ENCODE peak calls at places on chromosome 18, in seven cellular contexts. One of them, this sample, is unnamed.

GRCh38 chr18:57353137-57353939 is 981 bp downstream of the ST8SIA3 start:
- DNase-seq in cardiac muscle cell: peak; percentile 73
- DNase-seq in brain microvascular endothelial cell: no peak
- DNase-seq in right cardiac atrium: no peak
- DNase-seq in GM12865: no peak
- DNase-seq in fibroblast of mammary gland: no peak
- DNase-seq in GM23248: no peak
- DNase-seq in this sample: no peak

GRCh38 chr18:57947117-57947516 is 96.9 kb upstream of the NEDD4L start:
- DNase-seq in cardiac muscle cell: no peak
- DNase-seq in brain microvascular endothelial cell: no peak
- DNase-seq in right cardiac atrium: no peak
- DNase-seq in GM12865: no peak
- DNase-seq in fibroblast of mammary gland: no peak
- DNase-seq in GM23248: no peak
- DNase-seq in this sample: no peak

GRCh38 chr18:61922435-61922834 is 29.6 kb upstream of the RNF152 start:
- DNase-seq in cardiac muscle cell: no peak
- DNase-seq in brain microvascular endothelial cell: no peak
- DNase-seq in right cardiac atrium: no peak
- DNase-seq in GM12865: no peak
- DNase-seq in fibroblast of mammary gland: peak; percentile 41
- DNase-seq in GM23248: peak; percentile 52
- DNase-seq in this sample: no peak

GRCh38 chr18:50410008-50410407 is 35.2 kb downstream of the SKA1 start:
- DNase-seq in cardiac muscle cell: no peak
- DNase-seq in brain microvascular endothelial cell: no peak
- DNase-seq in right cardiac atrium: no peak
- DNase-seq in GM12865: no peak
- DNase-seq in fibroblast of mammary gland: no peak
- DNase-seq in GM23248: no peak
- DNase-seq in this sample: no peak

GRCh38 chr18:58230438-58231179 is 186.6 kb downstream of the NEDD4L start:
- DNase-seq in cardiac muscle cell: no peak
- DNase-seq in brain microvascular endothelial cell: peak; percentile 29
- DNase-seq in right cardiac atrium: no peak
- DNase-seq in GM12865: peak; percentile 51
- DNase-seq in fibroblast of mammary gland: peak; percentile 46
- DNase-seq in GM23248: peak; percentile 38
- DNase-seq in this sample: no peak

GRCh38 chr18:7626922-7627440 is 59.9 kb downstream of the PTPRM start:
- DNase-seq in cardiac muscle cell: no peak
- DNase-seq in brain microvascular endothelial cell: peak; percentile 51
- DNase-seq in right cardiac atrium: no peak
- DNase-seq in GM12865: no peak
- DNase-seq in fibroblast of mammary gland: peak; percentile 75
- DNase-seq in GM23248: peak; percentile 56
- DNase-seq in this sample: peak; percentile 62

GRCh38 chr18:48896875-48897511 is 53.8 kb downstream of the SMAD7 start:
- DNase-seq in cardiac muscle cell: peak; percentile 52
- DNase-seq in brain microvascular endothelial cell: no peak
- DNase-seq in right cardiac atrium: peak; percentile 91
- DNase-seq in GM12865: peak; percentile 52
- DNase-seq in fibroblast of mammary gland: peak; percentile 67
- DNase-seq in GM23248: peak; percentile 63
- DNase-seq in this sample: no peak

GRCh38 chr18:77131652-77132368 is 773 bp downstream of the MBP start:
- DNase-seq in cardiac muscle cell: peak; percentile 42
- DNase-seq in brain microvascular endothelial cell: no peak
- DNase-seq in right cardiac atrium: peak; percentile 78
- DNase-seq in GM12865: peak; percentile 67
- DNase-seq in fibroblast of mammary gland: no peak
- DNase-seq in GM23248: peak; percentile 37
- DNase-seq in this sample: no peak

GRCh38 chr18:58615150-58616132 is 13.4 kb downstream of the ALPK2 start:
- DNase-seq in cardiac muscle cell: no peak
- DNase-seq in brain microvascular endothelial cell: no peak
- DNase-seq in right cardiac atrium: no peak
- DNase-seq in GM12865: peak; percentile 91
- DNase-seq in fibroblast of mammary gland: peak; percentile 63
- DNase-seq in GM23248: peak; percentile 41
- DNase-seq in this sample: no peak

GRCh38 chr18:52670903-52671302 is 330.9 kb downstream of the DCC start:
- DNase-seq in cardiac muscle cell: peak; percentile 46
- DNase-seq in brain microvascular endothelial cell: peak; percentile 1
- DNase-seq in right cardiac atrium: no peak
- DNase-seq in GM12865: peak; percentile 38
- DNase-seq in fibroblast of mammary gland: peak; percentile 1
- DNase-seq in GM23248: peak; percentile 12
- DNase-seq in this sample: peak; percentile 49

GRCh38 chr18:67813380-67814028 is 297.0 kb upstream of the DSEL start:
- DNase-seq in cardiac muscle cell: no peak
- DNase-seq in brain microvascular endothelial cell: no peak
- DNase-seq in right cardiac atrium: no peak
- DNase-seq in GM12865: no peak
- DNase-seq in fibroblast of mammary gland: no peak
- DNase-seq in GM23248: no peak
- DNase-seq in this sample: no peak

GRCh38 chr18:79405781-79406575 is 10.2 kb downstream of the NFATC1 start:
- DNase-seq in cardiac muscle cell: no peak
- DNase-seq in brain microvascular endothelial cell: no peak
- DNase-seq in right cardiac atrium: peak; percentile 85
- DNase-seq in GM12865: peak; percentile 70
- DNase-seq in fibroblast of mammary gland: no peak
- DNase-seq in GM23248: no peak
- DNase-seq in this sample: no peak

GRCh38 chr18:46711444-46711863 is 45.4 kb downstream of the ST8SIA5 start:
- DNase-seq in cardiac muscle cell: peak; percentile 94
- DNase-seq in brain microvascular endothelial cell: no peak
- DNase-seq in right cardiac atrium: no peak
- DNase-seq in GM12865: peak; percentile 29
- DNase-seq in fibroblast of mammary gland: no peak
- DNase-seq in GM23248: no peak
- DNase-seq in this sample: no peak

GRCh38 chr18:65704051-65704450 is 46.8 kb upstream of the CDH7 start:
- DNase-seq in cardiac muscle cell: no peak
- DNase-seq in brain microvascular endothelial cell: no peak
- DNase-seq in right cardiac atrium: no peak
- DNase-seq in GM12865: no peak
- DNase-seq in fibroblast of mammary gland: no peak
- DNase-seq in GM23248: no peak
- DNase-seq in this sample: no peak

GRCh38 chr18:5518899-5519371 is 24.9 kb downstream of the EPB41L3 start:
- DNase-seq in cardiac muscle cell: no peak
- DNase-seq in brain microvascular endothelial cell: peak; percentile 74
- DNase-seq in right cardiac atrium: no peak
- DNase-seq in GM12865: no peak
- DNase-seq in fibroblast of mammary gland: peak; percentile 90
- DNase-seq in GM23248: peak; percentile 72
- DNase-seq in this sample: peak; percentile 64

GRCh38 chr18:7062844-7063243 is 54.8 kb downstream of the LAMA1 start:
- DNase-seq in cardiac muscle cell: no peak
- DNase-seq in brain microvascular endothelial cell: no peak
- DNase-seq in right cardiac atrium: no peak
- DNase-seq in GM12865: no peak
- DNase-seq in fibroblast of mammary gland: no peak
- DNase-seq in GM23248: no peak
- DNase-seq in this sample: no peak

GRCh38 chr18:58205087-58205779 is 161.2 kb downstream of the NEDD4L start:
- DNase-seq in cardiac muscle cell: no peak
- DNase-seq in brain microvascular endothelial cell: peak; percentile 51
- DNase-seq in right cardiac atrium: no peak
- DNase-seq in GM12865: no peak
- DNase-seq in fibroblast of mammary gland: peak; percentile 84
- DNase-seq in GM23248: peak; percentile 87
- DNase-seq in this sample: peak; percentile 59

GRCh38 chr18:74012954-74013630 is 134.5 kb downstream of the FBXO15 start:
- DNase-seq in cardiac muscle cell: no peak
- DNase-seq in brain microvascular endothelial cell: no peak
- DNase-seq in right cardiac atrium: no peak
- DNase-seq in GM12865: no peak
- DNase-seq in fibroblast of mammary gland: peak; percentile 8
- DNase-seq in GM23248: peak; percentile 4
- DNase-seq in this sample: peak; percentile 17

GRCh38 chr18:32093106-32093511 is 1.4 kb downstream of the RNF138 start:
- DNase-seq in cardiac muscle cell: peak; percentile 83
- DNase-seq in brain microvascular endothelial cell: peak; percentile 37
- DNase-seq in right cardiac atrium: peak; percentile 70
- DNase-seq in GM12865: peak; percentile 79
- DNase-seq in fibroblast of mammary gland: peak; percentile 56
- DNase-seq in GM23248: peak; percentile 86
- DNase-seq in this sample: peak; percentile 67

GRCh38 chr18:58687871-58688308 is 16.6 kb downstream of the MALT1 start:
- DNase-seq in cardiac muscle cell: no peak
- DNase-seq in brain microvascular endothelial cell: no peak
- DNase-seq in right cardiac atrium: no peak
- DNase-seq in GM12865: peak; percentile 85
- DNase-seq in fibroblast of mammary gland: no peak
- DNase-seq in GM23248: no peak
- DNase-seq in this sample: no peak

GRCh38 chr18:38972571-38972970 is 1407.0 kb upstream of the CELF4 start:
- DNase-seq in cardiac muscle cell: no peak
- DNase-seq in brain microvascular endothelial cell: peak; percentile 47
- DNase-seq in right cardiac atrium: no peak
- DNase-seq in GM12865: no peak
- DNase-seq in fibroblast of mammary gland: no peak
- DNase-seq in GM23248: no peak
- DNase-seq in this sample: no peak

GRCh38 chr18:48813833-48814489 is 136.8 kb downstream of the SMAD7 start:
- DNase-seq in cardiac muscle cell: no peak
- DNase-seq in brain microvascular endothelial cell: no peak
- DNase-seq in right cardiac atrium: peak; percentile 76
- DNase-seq in GM12865: peak; percentile 48
- DNase-seq in fibroblast of mammary gland: no peak
- DNase-seq in GM23248: no peak
- DNase-seq in this sample: no peak

GRCh38 chr18:63405986-63406385 is 16.3 kb downstream of the VPS4B start:
- DNase-seq in cardiac muscle cell: no peak
- DNase-seq in brain microvascular endothelial cell: no peak
- DNase-seq in right cardiac atrium: peak; percentile 53
- DNase-seq in GM12865: no peak
- DNase-seq in fibroblast of mammary gland: no peak
- DNase-seq in GM23248: no peak
- DNase-seq in this sample: no peak

GRCh38 chr18:63412949-63413348 is 9.3 kb downstream of the VPS4B start:
- DNase-seq in cardiac muscle cell: no peak
- DNase-seq in brain microvascular endothelial cell: no peak
- DNase-seq in right cardiac atrium: no peak
- DNase-seq in GM12865: no peak
- DNase-seq in fibroblast of mammary gland: no peak
- DNase-seq in GM23248: peak; percentile 7
- DNase-seq in this sample: no peak

GRCh38 chr18:63409301-63409700 is 13.0 kb downstream of the VPS4B start:
- DNase-seq in cardiac muscle cell: no peak
- DNase-seq in brain microvascular endothelial cell: no peak
- DNase-seq in right cardiac atrium: no peak
- DNase-seq in GM12865: no peak
- DNase-seq in fibroblast of mammary gland: peak; percentile 83
- DNase-seq in GM23248: no peak
- DNase-seq in this sample: peak; percentile 38

GRCh38 chr18:63407734-63408133 is 14.5 kb downstream of the VPS4B start:
- DNase-seq in cardiac muscle cell: no peak
- DNase-seq in brain microvascular endothelial cell: no peak
- DNase-seq in right cardiac atrium: no peak
- DNase-seq in GM12865: no peak
- DNase-seq in fibroblast of mammary gland: peak; percentile 31
- DNase-seq in GM23248: no peak
- DNase-seq in this sample: no peak

GRCh38 chr18:63410792-63411191 is 11.5 kb downstream of the VPS4B start:
- DNase-seq in cardiac muscle cell: no peak
- DNase-seq in brain microvascular endothelial cell: peak; percentile 40
- DNase-seq in right cardiac atrium: no peak
- DNase-seq in GM12865: no peak
- DNase-seq in fibroblast of mammary gland: peak; percentile 86
- DNase-seq in GM23248: peak; percentile 83
- DNase-seq in this sample: peak; percentile 77
- H3K4me3 ChIP-seq in cardiac muscle cell: no peak overlapping the region
- H3K4me3 ChIP-seq in brain microvascular endothelial cell: no peak overlapping the region
- H3K4me3 ChIP-seq in right cardiac atrium: no peak overlapping the region
- H3K4me3 ChIP-seq in GM12865: no peak overlapping the region
- H3K4me3 ChIP-seq in fibroblast of mammary gland: no peak overlapping the region
- H3K4me3 ChIP-seq in GM23248: no peak overlapping the region
- H3K4me3 ChIP-seq in this sample: no peak overlapping the region

GRCh38 chr18:24942144-24942543 is 409.8 kb downstream of the ZNF521 start:
- DNase-seq in cardiac muscle cell: no peak
- DNase-seq in brain microvascular endothelial cell: no peak
- DNase-seq in right cardiac atrium: no peak
- DNase-seq in GM12865: no peak
- DNase-seq in fibroblast of mammary gland: no peak
- DNase-seq in GM23248: no peak
- DNase-seq in this sample: no peak

GRCh38 chr18:24949908-24950307 is 402.1 kb downstream of the ZNF521 start:
- DNase-seq in cardiac muscle cell: no peak
- DNase-seq in brain microvascular endothelial cell: no peak
- DNase-seq in right cardiac atrium: no peak
- DNase-seq in GM12865: no peak
- DNase-seq in fibroblast of mammary gland: no peak
- DNase-seq in GM23248: no peak
- DNase-seq in this sample: no peak

GRCh38 chr18:24947521-24948305 is 404.3 kb downstream of the ZNF521 start:
- DNase-seq in cardiac muscle cell: no peak
- DNase-seq in brain microvascular endothelial cell: no peak
- DNase-seq in right cardiac atrium: no peak
- DNase-seq in GM12865: no peak
- DNase-seq in fibroblast of mammary gland: peak; percentile 56
- DNase-seq in GM23248: no peak
- DNase-seq in this sample: no peak
- H3K4me3 ChIP-seq in cardiac muscle cell: no peak overlapping the region
- H3K4me3 ChIP-seq in brain microvascular endothelial cell: no peak overlapping the region
- H3K4me3 ChIP-seq in right cardiac atrium: no peak overlapping the region
- H3K4me3 ChIP-seq in GM12865: no peak overlapping the region
- H3K4me3 ChIP-seq in fibroblast of mammary gland: no peak overlapping the region
- H3K4me3 ChIP-seq in GM23248: no peak overlapping the region
- H3K4me3 ChIP-seq in this sample: no peak overlapping the region

DNA sequence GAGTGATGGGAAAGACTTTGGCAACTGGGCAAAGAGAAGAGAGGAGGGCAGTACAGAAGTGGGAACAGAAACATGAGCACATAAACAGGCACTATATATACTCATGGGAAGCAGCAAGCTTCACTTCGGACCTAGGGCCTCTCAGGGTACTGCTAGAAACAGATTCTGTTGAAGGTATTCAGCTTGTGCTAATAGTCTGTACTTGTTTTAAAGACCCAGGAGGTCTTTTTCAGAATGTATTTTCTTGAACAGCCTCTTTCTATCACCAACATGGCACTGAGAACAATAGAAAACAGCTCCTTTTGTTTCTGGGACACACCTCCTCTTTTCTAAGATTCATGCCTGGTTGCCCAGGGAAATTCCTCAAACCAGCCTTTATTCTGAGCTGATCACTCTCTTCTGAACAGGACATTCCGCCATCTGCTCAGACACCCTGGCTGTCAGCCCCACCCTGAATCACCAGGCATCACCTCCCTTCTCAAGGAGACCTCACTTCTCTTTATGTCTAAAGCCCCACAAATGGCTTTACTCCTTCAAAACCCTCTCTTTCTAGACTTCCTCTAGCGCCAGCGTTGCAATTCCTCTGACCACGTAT is 389.6 kb downstream of the TGIF1 start:
- DNase-seq in cardiac muscle cell: no peak
- DNase-seq in brain microvascular endothelial cell: no peak
- DNase-seq in right cardiac atrium: no peak
- DNase-seq in GM12865: no peak
- DNase-seq in fibroblast of mammary gland: no peak
- DNase-seq in GM23248: no peak
- DNase-seq in this sample: no peak
- H3K4me3 ChIP-seq in cardiac muscle cell: no peak overlapping the region
- H3K4me3 ChIP-seq in brain microvascular endothelial cell: no peak overlapping the region
- H3K4me3 ChIP-seq in right cardiac atrium: no peak overlapping the region
- H3K4me3 ChIP-seq in GM12865: no peak overlapping the region
- H3K4me3 ChIP-seq in fibroblast of mammary gland: no peak overlapping the region
- H3K4me3 ChIP-seq in GM23248: no peak overlapping the region
- H3K4me3 ChIP-seq in this sample: no peak overlapping the region

GRCh38 chr18:24200899-24201298 is 62.0 kb downstream of the CABYR start:
- DNase-seq in cardiac muscle cell: no peak
- DNase-seq in brain microvascular endothelial cell: no peak
- DNase-seq in right cardiac atrium: no peak
- DNase-seq in GM12865: no peak
- DNase-seq in fibroblast of mammary gland: no peak
- DNase-seq in GM23248: no peak
- DNase-seq in this sample: no peak
- H3K4me3 ChIP-seq in cardiac muscle cell: no peak overlapping the region
- H3K4me3 ChIP-seq in brain microvascular endothelial cell: no peak overlapping the region
- H3K4me3 ChIP-seq in right cardiac atrium: no peak overlapping the region
- H3K4me3 ChIP-seq in GM12865: no peak overlapping the region
- H3K4me3 ChIP-seq in fibroblast of mammary gland: no peak overlapping the region
- H3K4me3 ChIP-seq in GM23248: no peak overlapping the region
- H3K4me3 ChIP-seq in this sample: no peak overlapping the region